ENCODE peak calls at places on chromosome 16, in nine cellular contexts. X, M, E, V, S, D, N, R and I are unnamed samples. For H3K27me3, the result is how much of the 10 kb centered on the place peaks cover.

GRCh38 chr16:28556914-28557320 is 3.2 kb downstream of the SGF29 start:
- DNase-seq in X (no peak), M (no peak), E (no peak), V (no peak), S (no peak), D (no peak), N (no peak), R (no peak), I (no peak)

GRCh38 chr16:1530349-1530882 is 3.0 kb upstream of the TMEM204 start:
- DNase-seq in X (no peak), M (no peak), E (no peak), V (no peak), S (no peak), D (no peak), N (no peak), R (no peak), I (no peak)

GRCh38 chr16:30948087-30948955 is 547 bp upstream of the ORAI3 start:
- DNase-seq in X (peak), M (peak), E (no peak), V (peak), S (peak), D (peak), N (peak), R (peak), I (peak)

GRCh38 chr16:7397901-7398300 is 65.3 kb downstream of the RBFOX1 start:
- DNase-seq in X (no peak), M (no peak), E (no peak), V (no peak), S (no peak), D (no peak), N (no peak), R (no peak), I (no peak)

GRCh38 chr16:84013787-84014569 is 28.6 kb downstream of the SLC38A8 start:
- DNase-seq in X (peak), M (no peak), E (peak), V (no peak), S (peak), D (no peak), N (peak), R (peak), I (no peak)

GRCh38 chr16:74216319-74216718 is 80.3 kb upstream of the PSMD7 start:
- DNase-seq in X (no peak), M (no peak), E (no peak), V (no peak), S (no peak), D (no peak), N (no peak), R (no peak), I (no peak)

GRCh38 chr16:86975445-86975844 is 341.7 kb downstream of the C16orf95 start:
- DNase-seq in X (peak), M (no peak), E (no peak), V (no peak), S (peak), D (no peak), N (no peak), R (peak), I (peak)

GRCh38 chr16:1481906-1482835 is 6.6 kb downstream of the PTX4 start:
- DNase-seq in X (peak), M (no peak), E (no peak), V (no peak), S (no peak), D (no peak), N (no peak), R (no peak), I (no peak)

GRCh38 chr16:11160676-11161115 is 95.3 kb downstream of the SOCS1 start:
- DNase-seq in X (no peak), M (no peak), E (no peak), V (no peak), S (no peak), D (no peak), N (no peak), R (no peak), I (no peak)

GRCh38 chr16:88606146-88606757 is 32.1 kb upstream of the IL17C start:
- DNase-seq in X (no peak), M (no peak), E (no peak), V (no peak), S (no peak), D (no peak), N (no peak), R (no peak), I (no peak)

GRCh38 chr16:75039941-75040340 is 41.1 kb downstream of the ZNRF1 start:
- DNase-seq in X (no peak), M (no peak), E (no peak), V (no peak), S (no peak), D (no peak), N (no peak), R (no peak), I (no peak)

GRCh38 chr16:49492896-49493620 is 119.5 kb downstream of the C16orf78 start:
- DNase-seq in X (no peak), M (no peak), E (no peak), V (no peak), S (no peak), D (no peak), N (no peak), R (no peak), I (no peak)

GRCh38 chr16:86929149-86929871 is 351.0 kb downstream of the FOXL1 start:
- DNase-seq in X (no peak), M (peak), E (no peak), V (peak), S (no peak), D (no peak), N (no peak), R (no peak), I (peak)

GRCh38 chr16:81551141-81551808 is 106.7 kb downstream of the CMIP start:
- DNase-seq in X (peak), M (no peak), E (no peak), V (no peak), S (no peak), D (no peak), N (no peak), R (no peak), I (no peak)

GRCh38 chr16:20884240-20884556 is 16.0 kb downstream of the DCUN1D3 start:
- DNase-seq in X (peak), M (no peak), E (no peak), V (no peak), S (no peak), D (no peak), N (no peak), R (no peak), I (no peak)

GRCh38 chr16:2277466-2278271 is 9.7 kb upstream of the RNPS1 start:
- DNase-seq in X (no peak), M (no peak), E (no peak), V (no peak), S (no peak), D (no peak), N (no peak), R (no peak), I (no peak)

GRCh38 chr16:79707867-79708266 is 107.3 kb upstream of the MAF start:
- DNase-seq in X (no peak), M (peak), E (no peak), V (peak), S (peak), D (peak), N (no peak), R (no peak), I (peak)

GRCh38 chr16:23252310-23252709 is 49.8 kb upstream of the SCNN1B start:
- DNase-seq in X (no peak), M (no peak), E (no peak), V (no peak), S (no peak), D (no peak), N (no peak), R (no peak), I (no peak)

GRCh38 chr16:59044616-59045015 is 310.5 kb upstream of the GOT2 start:
- DNase-seq in X (no peak), M (no peak), E (no peak), V (no peak), S (no peak), D (no peak), N (no peak), R (no peak), I (no peak)

GRCh38 chr16:53910990-53911389 is 207.0 kb downstream of the FTO start:
- DNase-seq in X (no peak), M (no peak), E (no peak), V (no peak), S (no peak), D (no peak), N (no peak), R (no peak), I (no peak)

GRCh38 chr16:67917852-67918236 is 13.8 kb downstream of the CTRL start:
- DNase-seq in X (peak), M (no peak), E (no peak), V (no peak), S (no peak), D (no peak), N (no peak), R (no peak), I (no peak)

GRCh38 chr16:88770459-88771293 is 14.3 kb downstream of the PIEZO1 start:
- DNase-seq in X (peak), M (peak), E (no peak), V (peak), S (peak), D (peak), N (no peak), R (peak), I (no peak)

GRCh38 chr16:2003827-2004641 is 5.6 kb downstream of the ZNF598 start:
- DNase-seq in X (peak), M (peak), E (peak), V (peak), S (peak), D (peak), N (peak), R (peak), I (no peak)

GRCh38 chr16:14056970-14057369 is 14.1 kb upstream of the MRTFB start:
- DNase-seq in X (no peak), M (no peak), E (no peak), V (no peak), S (no peak), D (no peak), N (no peak), R (no peak), I (no peak)

GRCh38 chr16:73113326-73113720 is 65.4 kb upstream of the ZFHX3 start:
- DNase-seq in X (no peak), M (no peak), E (no peak), V (no peak), S (no peak), D (no peak), N (no peak), R (no peak), I (no peak)

GRCh38 chr16:63466-63865 is 9.0 kb downstream of the RHBDF1 start:
- DNase-seq in X (no peak), M (no peak), E (no peak), V (no peak), S (no peak), D (peak), N (peak), R (no peak), I (no peak)

GRCh38 chr16:27599606-27600005 is 49.7 kb downstream of the KATNIP start:
- DNase-seq in X (no peak), M (no peak), E (no peak), V (no peak), S (no peak), D (no peak), N (no peak), R (no peak), I (no peak)

GRCh38 chr16:53456625-53457024 is 22.4 kb downstream of the RBL2 start:
- DNase-seq in X (no peak), M (no peak), E (peak), V (no peak), S (no peak), D (no peak), N (no peak), R (no peak), I (no peak)

GRCh38 chr16:10256855-10257641 is 74.8 kb upstream of the GRIN2A start:
- DNase-seq in X (peak), M (peak), E (peak), V (peak), S (peak), D (peak), N (peak), R (peak), I (no peak)

GRCh38 chr16:46918905-46919792 is 35.0 kb downstream of the GPT2 start:
- DNase-seq in X (no peak), M (no peak), E (no peak), V (no peak), S (peak), D (no peak), N (peak), R (peak), I (no peak)

GRCh38 chr16:49460786-49461470 is 87.3 kb downstream of the C16orf78 start:
- DNase-seq in X (no peak), M (no peak), E (no peak), V (no peak), S (no peak), D (no peak), N (no peak), R (no peak), I (no peak)

GRCh38 chr16:17305694-17306093 is 165.1 kb downstream of the XYLT1 start:
- DNase-seq in X (no peak), M (no peak), E (no peak), V (no peak), S (no peak), D (no peak), N (no peak), R (no peak), I (no peak)

GRCh38 chr16:48047755-48048154 is 108.0 kb downstream of the ABCC12 start:
- DNase-seq in X (no peak), M (no peak), E (no peak), V (no peak), S (no peak), D (no peak), N (no peak), R (peak), I (no peak)

GRCh38 chr16:48044117-48044516 is 111.7 kb downstream of the ABCC12 start:
- DNase-seq in X (no peak), M (no peak), E (no peak), V (no peak), S (no peak), D (no peak), N (no peak), R (no peak), I (no peak)

GRCh38 chr16:48049832-48050231 is 106.0 kb downstream of the ABCC12 start:
- DNase-seq in X (no peak), M (no peak), E (no peak), V (no peak), S (no peak), D (no peak), N (no peak), R (no peak), I (no peak)

GRCh38 chr16:48050871-48051270 is 104.9 kb downstream of the ABCC12 start:
- DNase-seq in X (no peak), M (no peak), E (no peak), V (no peak), S (no peak), D (no peak), N (no peak), R (no peak), I (no peak)

GRCh38 chr16:48047273-48047672 is 108.5 kb downstream of the ABCC12 start:
- DNase-seq in X (no peak), M (no peak), E (no peak), V (no peak), S (no peak), D (no peak), N (no peak), R (no peak), I (no peak)
- H3K27me3 ChIP-seq in X (under half), M (under half), E (under half), V (under half), S (under half), D (under half), N (under half), R (under half), I (under half)

GRCh38 chr16:56982695-56983094 is 6.7 kb upstream of the NLRC5 start:
- DNase-seq in X (no peak), M (no peak), E (no peak), V (no peak), S (no peak), D (no peak), N (no peak), R (no peak), I (no peak)
- TF ChIP-seq CTCF in X (no peak), M (no peak), E (no peak), V (no peak), S (no peak), D (no peak), N (no peak), R (no peak), I (no peak)

DNA sequence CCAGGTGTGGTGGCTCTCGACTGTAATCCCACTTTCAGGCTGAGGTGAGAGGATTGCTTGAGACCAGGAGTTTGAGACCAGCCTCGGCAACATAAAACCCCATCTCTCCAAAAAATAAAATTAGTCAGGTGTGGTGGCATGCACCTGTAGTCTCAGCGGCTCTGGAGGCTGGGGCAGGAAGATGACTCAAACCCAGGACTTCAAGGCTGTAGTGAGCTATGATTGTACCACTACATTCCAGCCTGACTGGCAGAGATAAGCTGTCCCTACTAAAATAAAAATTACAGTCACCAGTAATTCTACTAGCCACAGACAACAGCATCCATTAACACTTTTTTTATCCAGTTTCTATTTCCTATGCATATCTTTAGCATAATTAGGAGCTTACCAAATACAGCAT is 176.3 kb downstream of the CPPED1 start:
- DNase-seq in X (peak), M (no peak), E (no peak), V (no peak), S (no peak), D (no peak), N (no peak), R (no peak), I (no peak)
- H3K27me3 ChIP-seq in X (under half), M (under half), E (under half), V (under half), S (under half), D (under half), N (under half), R (under half), I (under half)

DNA sequence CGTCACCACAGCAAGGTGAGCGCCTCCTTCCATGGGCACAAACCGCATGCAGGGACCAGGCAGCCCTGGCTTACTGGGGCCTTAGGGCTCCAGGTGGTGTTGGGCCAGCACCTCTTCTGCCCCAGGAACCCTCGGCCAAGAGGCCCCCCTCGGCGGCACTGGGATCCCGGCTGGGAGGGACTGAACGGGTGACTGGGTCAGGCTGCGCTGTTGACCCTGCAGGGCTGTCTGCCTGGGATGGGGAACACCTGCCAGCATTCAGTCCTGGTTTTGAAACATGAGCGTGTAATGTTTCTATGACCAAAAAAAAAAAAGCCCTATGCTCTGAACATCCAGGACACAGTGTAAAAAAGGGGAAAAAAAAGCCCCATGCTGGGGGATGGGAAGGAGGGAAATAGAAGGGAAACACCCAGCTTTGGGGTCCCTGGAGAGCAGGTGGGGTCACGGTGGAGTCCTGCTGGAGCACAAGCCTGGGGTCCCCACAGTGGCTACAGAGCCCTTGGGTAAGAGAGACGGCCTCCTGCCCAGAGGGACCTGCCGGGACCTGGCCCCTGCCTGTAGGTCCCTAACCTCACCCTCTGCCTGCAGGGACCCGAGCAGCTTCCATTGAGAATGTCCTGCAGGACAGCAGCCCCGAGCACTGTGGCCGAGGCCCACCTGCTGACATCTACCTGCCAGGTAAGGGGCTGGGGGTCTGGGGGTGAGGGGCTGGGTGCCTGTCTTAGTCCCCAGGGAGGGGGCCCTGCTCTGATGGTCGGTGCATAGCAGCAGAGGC is 9.9 kb upstream of the NUDT16L1 start:
- DNase-seq in X (no peak), M (peak), E (no peak), V (no peak), S (no peak), D (no peak), N (no peak), R (no peak), I (no peak)
- TF ChIP-seq CTCF in X (no peak), M (no peak), E (no peak), V (no peak), S (no peak), D (no peak), N (no peak), R (no peak), I (no peak)